ENCODE peak calls at places on chromosomes 7 and 10, in six cellular contexts. S, F, J, T, R and E are unnamed samples. For H3K4me1, the result is how much of the 10 kb centered on the place peaks cover.

GRCh38 chr7:39656415-39656814 is 33.0 kb downstream of the RALA start:
- DNase-seq in S (no peak), R (no peak), T (no peak), J (no peak), F (no peak), E (no peak)

GRCh38 chr7:55019691-55020480 is 1.1 kb downstream of the EGFR start:
- DNase-seq in R (peak), T (peak), J (peak), F (no peak), S (no peak), E (peak)

GRCh38 chr10:117921421-117921820 is 125.3 kb downstream of the RAB11FIP2 start:
- DNase-seq in R (no peak), F (no peak), J (no peak), S (no peak), T (no peak), E (no peak)

GRCh38 chr7:106480161-106480579 is 180.8 kb downstream of the CCDC71L start:
- DNase-seq in J (no peak), F (no peak), R (no peak), S (no peak), T (no peak), E (no peak)

GRCh38 chr7:92404170-92404614 is 43.1 kb upstream of the GATAD1 start:
- DNase-seq in F (no peak), J (no peak), T (no peak), S (no peak), R (no peak), E (no peak)

GRCh38 chr7:1557771-1558170 is 1.8 kb upstream of the TMEM184A start:
- DNase-seq in J (no peak), S (no peak), R (no peak), F (no peak), T (no peak), E (peak)

GRCh38 chr7:129210256-129210988 is 14.4 kb upstream of the AHCYL2 start:
- DNase-seq in J (peak), S (peak), T (peak), F (no peak), R (peak), E (peak)

GRCh38 chr7:2209146-2209960 is 23.4 kb downstream of the MAD1L1 start:
- DNase-seq in S (peak), R (peak), J (peak), T (peak), F (no peak), E (peak)

GRCh38 chr10:47165168-47165710 is 134.8 kb upstream of the GDF10 start:
- DNase-seq in J (no peak), T (no peak), F (no peak), S (no peak), R (no peak), E (no peak)

GRCh38 chr7:31815796-31816195 is 128.8 kb downstream of the PPP1R17 start:
- DNase-seq in S (no peak), T (no peak), R (no peak), F (no peak), J (no peak), E (no peak)

GRCh38 chr10:51073461-51074237 is 638 bp upstream of the PRKG1 start:
- DNase-seq in F (no peak), J (no peak), T (peak), S (peak), R (peak), E (peak)

GRCh38 chr10:97551271-97551670 is 21.3 kb upstream of the ANKRD2 start:
- DNase-seq in T (no peak), S (no peak), R (no peak), F (no peak), J (no peak), E (no peak)

GRCh38 chr10:69835875-69836727 is 34.4 kb downstream of the COL13A1 start:
- DNase-seq in T (no peak), R (no peak), S (no peak), J (no peak), F (no peak), E (no peak)

GRCh38 chr7:8197994-8198698 is 63.8 kb downstream of the ICA1 start:
- DNase-seq in S (no peak), R (no peak), T (no peak), F (no peak), J (no peak), E (no peak)

GRCh38 chr10:16360425-16360824 is 76.4 kb upstream of the PTER start:
- DNase-seq in R (no peak), F (no peak), S (no peak), J (no peak), T (no peak), E (no peak)

GRCh38 chr10:112461029-112461887 is 14.2 kb downstream of the VTI1A start:
- DNase-seq in F (no peak), R (no peak), T (no peak), J (no peak), S (no peak), E (no peak)

GRCh38 chr10:22611425-22612111 is 102.8 kb downstream of the PIP4K2A start:
- DNase-seq in R (no peak), S (no peak), F (no peak), T (no peak), J (no peak), E (no peak)

GRCh38 chr7:945147-945555 is 9.3 kb downstream of the ADAP1 start:
- DNase-seq in J (peak), S (no peak), T (no peak), R (peak), F (no peak), E (peak)

GRCh38 chr10:3625959-3626751 is 158.9 kb downstream of the KLF6 start:
- DNase-seq in F (no peak), T (no peak), S (no peak), J (no peak), R (no peak), E (no peak)

GRCh38 chr10:74078037-74078436 is 72.6 kb downstream of the AP3M1 start:
- DNase-seq in J (no peak), F (no peak), S (no peak), T (no peak), R (no peak), E (no peak)

GRCh38 chr10:1672001-1672781 is 65.1 kb downstream of the ADARB2 start:
- DNase-seq in R (no peak), S (no peak), J (no peak), T (no peak), F (no peak), E (no peak)

DNA sequence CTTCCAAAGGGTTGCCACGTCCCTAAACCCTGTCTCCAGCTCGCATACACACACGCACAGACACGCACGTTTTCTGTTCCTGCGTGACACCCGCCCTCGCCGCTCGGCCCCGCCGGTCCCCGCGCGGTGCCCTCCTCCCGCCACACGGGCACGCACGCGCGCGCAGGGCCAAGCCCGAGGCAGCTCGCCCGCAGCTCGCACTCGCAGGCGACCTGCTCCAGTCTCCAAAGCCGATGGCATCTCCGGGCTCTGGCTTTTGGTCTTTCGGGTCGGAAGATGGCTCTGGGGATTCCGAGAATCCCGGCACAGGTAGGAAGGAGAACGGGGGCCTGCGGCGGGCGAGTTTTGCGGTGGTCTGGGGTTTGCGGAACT is at the start of gene GAD2:
- DNase-seq in J (no peak), S (no peak), R (no peak), T (no peak), F (no peak), E (no peak)
- H3K4me3 ChIP-seq in J (no peak), S (no peak), R (no peak), T (no peak), F (peak), E (no peak)

GRCh38 chr7:70346844-70347462 is 748.7 kb downstream of the AUTS2 start:
- DNase-seq in R (no peak), S (no peak), J (no peak), T (no peak), F (no peak), E (no peak)
- TF ChIP-seq CTCF in R (no peak), S (no peak), J (no peak), T (no peak), F (no peak), E (no peak)

DNA sequence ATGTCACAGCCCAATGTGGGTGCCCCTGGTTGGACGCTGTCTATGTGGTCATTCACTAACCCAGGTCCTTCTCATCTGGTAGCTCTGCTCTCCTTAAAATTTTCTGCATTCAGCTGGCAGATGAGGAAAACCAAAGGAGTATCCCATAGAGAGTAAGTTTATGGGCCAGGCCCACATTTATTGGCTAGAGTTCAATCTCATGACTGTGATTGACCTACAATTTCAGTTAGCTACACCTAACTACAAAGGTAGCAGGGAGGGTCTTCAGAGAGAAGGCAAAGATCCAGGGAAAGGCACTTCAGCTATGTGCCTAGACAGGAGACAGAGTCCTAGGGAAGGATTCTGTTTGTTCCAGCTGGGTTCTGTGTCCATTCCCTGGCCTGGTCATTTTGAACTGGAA is 23.7 kb upstream of the PPIF start:
- DNase-seq in T (no peak), J (no peak), F (no peak), R (no peak), S (no peak), E (no peak)
- H3K4me1 ChIP-seq in T (under half), J (under half), F (under half), R (under half), S (under half), E (under half)

GRCh38 chr7:28573751-28574295 is 161.5 kb downstream of the CREB5 start:
- DNase-seq in R (no peak), J (no peak), S (no peak), F (no peak), T (no peak), E (peak)
- H3K4me3 ChIP-seq in R (no peak), J (no peak), S (no peak), F (no peak), T (no peak), E (peak)

DNA sequence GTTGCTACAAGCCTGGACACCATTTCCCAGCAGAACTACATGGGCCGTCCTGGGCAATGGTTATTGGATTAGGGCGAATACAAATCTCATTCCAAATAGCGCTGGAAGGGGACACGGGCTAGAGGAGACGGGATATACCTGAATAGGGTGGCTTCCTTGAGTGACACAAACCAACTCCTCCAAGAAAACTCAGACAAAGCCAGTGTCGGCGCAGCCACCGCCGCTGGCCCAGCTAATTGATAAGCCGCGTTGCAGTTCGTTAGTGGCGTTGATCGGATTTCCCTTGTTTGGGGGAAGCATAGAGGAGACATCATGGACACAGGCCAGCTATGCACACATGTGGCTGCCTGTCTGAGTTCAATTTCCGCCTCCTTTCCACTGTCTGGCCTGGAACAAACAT is 55.7 kb downstream of the EBF3 start:
- DNase-seq in F (no peak), S (no peak), J (no peak), R (no peak), T (peak), E (no peak)
- TF ChIP-seq CTCF in F (no peak), S (no peak), J (no peak), R (no peak), T (no peak), E (no peak)

GRCh38 chr10:48683424-48683823 is 1.2 kb upstream of the WDFY4 start:
- DNase-seq in R (no peak), T (no peak), F (no peak), S (no peak), J (no peak), E (no peak)

GRCh38 chr10:48684463-48684791 is 246 bp upstream of the WDFY4 start:
- DNase-seq in J (peak), S (no peak), R (no peak), T (no peak), F (no peak), E (no peak)

GRCh38 chr10:48683893-48684292 is 780 bp upstream of the WDFY4 start:
- DNase-seq in S (no peak), T (no peak), J (no peak), F (no peak), R (no peak), E (no peak)

GRCh38 chr10:48682265-48682664 is 2.4 kb upstream of the WDFY4 start:
- DNase-seq in F (no peak), R (no peak), T (no peak), J (no peak), S (no peak), E (no peak)

GRCh38 chr10:48681749-48682148 is 2.9 kb upstream of the WDFY4 start:
- DNase-seq in F (no peak), T (no peak), S (no peak), J (no peak), R (no peak), E (no peak)
- H3K4me1 ChIP-seq in F (under half), T (under half), S (under half), J (under half), R (under half), E (under half)

GRCh38 chr7:111640416-111640815 is 78.1 kb upstream of the IMMP2L start:
- DNase-seq in R (no peak), S (no peak), F (no peak), T (no peak), J (no peak), E (no peak)

GRCh38 chr7:111638048-111638447 is 75.8 kb upstream of the IMMP2L start:
- DNase-seq in F (no peak), T (no peak), S (no peak), R (no peak), J (no peak), E (no peak)

GRCh38 chr7:111647881-111648280 is 85.6 kb upstream of the IMMP2L start:
- DNase-seq in J (no peak), R (no peak), S (no peak), F (no peak), T (no peak), E (no peak)

GRCh38 chr7:111639894-111640293 is 77.6 kb upstream of the IMMP2L start:
- DNase-seq in S (no peak), J (no peak), F (no peak), R (no peak), T (no peak), E (no peak)

GRCh38 chr7:111642373-111642772 is 80.1 kb upstream of the IMMP2L start:
- DNase-seq in S (no peak), J (no peak), F (no peak), R (no peak), T (no peak), E (no peak)
- H3K4me3 ChIP-seq in S (no peak), J (no peak), F (no peak), R (no peak), T (no peak), E (no peak)

GRCh38 chr10:77837248-77837924 is 89.2 kb downstream of the DLG5 start:
- DNase-seq in T (no peak), J (no peak), S (peak), R (no peak), F (no peak), E (peak)
- TF ChIP-seq CTCF in T (no peak), J (no peak), S (peak), R (no peak), F (no peak), E (peak)